ENCODE peak calls at places on chromosomes 1 and 21, in nine cellular contexts. One of them, this sample, is unnamed.

GRCh38 chr21:45451771-45452182 is 46.8 kb downstream of the COL18A1 start:
- DNase-seq in amniotic stem cell: no peak
- DNase-seq in tibial artery: no peak
- DNase-seq in activated gamma-delta T cell: no peak
- DNase-seq in AG10803: no peak
- DNase-seq in H54: no peak
- DNase-seq in fibroblast of mammary gland: no peak
- DNase-seq in hepatocyte: no peak
- DNase-seq in germinal center: no peak
- DNase-seq in this sample: no peak

GRCh38 chr21:28518620-28519019 is 474.1 kb downstream of the LTN1 start:
- DNase-seq in amniotic stem cell: no peak
- DNase-seq in tibial artery: no peak
- DNase-seq in activated gamma-delta T cell: no peak
- DNase-seq in AG10803: no peak
- DNase-seq in H54: no peak
- DNase-seq in fibroblast of mammary gland: peak; percentile 40
- DNase-seq in hepatocyte: no peak
- DNase-seq in germinal center: no peak
- DNase-seq in this sample: no peak

GRCh38 chr1:7962636-7963377 is 1.3 kb downstream of the PARK7 start:
- DNase-seq in amniotic stem cell: no peak
- DNase-seq in tibial artery: no peak
- DNase-seq in activated gamma-delta T cell: no peak
- DNase-seq in AG10803: no peak
- DNase-seq in H54: no peak
- DNase-seq in fibroblast of mammary gland: no peak
- DNase-seq in hepatocyte: no peak
- DNase-seq in germinal center: no peak
- DNase-seq in this sample: no peak

GRCh38 chr21:24436236-24436635 is 1171.0 kb downstream of the MRPL39 start:
- DNase-seq in amniotic stem cell: no peak
- DNase-seq in tibial artery: no peak
- DNase-seq in activated gamma-delta T cell: no peak
- DNase-seq in AG10803: no peak
- DNase-seq in H54: no peak
- DNase-seq in fibroblast of mammary gland: no peak
- DNase-seq in hepatocyte: no peak
- DNase-seq in germinal center: no peak
- DNase-seq in this sample: no peak

GRCh38 chr1:3988431-3988830 is 88.4 kb upstream of the C1orf174 start:
- DNase-seq in amniotic stem cell: no peak
- DNase-seq in tibial artery: no peak
- DNase-seq in activated gamma-delta T cell: no peak
- DNase-seq in AG10803: no peak
- DNase-seq in H54: no peak
- DNase-seq in fibroblast of mammary gland: no peak
- DNase-seq in hepatocyte: no peak
- DNase-seq in germinal center: no peak
- DNase-seq in this sample: no peak

GRCh38 chr1:239914827-239915231 is 176.9 kb upstream of the FMN2 start:
- DNase-seq in amniotic stem cell: peak; percentile 87
- DNase-seq in tibial artery: no peak
- DNase-seq in activated gamma-delta T cell: no peak
- DNase-seq in AG10803: peak; percentile 94
- DNase-seq in H54: peak; percentile 13
- DNase-seq in fibroblast of mammary gland: peak; percentile 96
- DNase-seq in hepatocyte: no peak
- DNase-seq in germinal center: no peak
- DNase-seq in this sample: peak; percentile 86

GRCh38 chr1:41151846-41152245 is 90.3 kb downstream of the SCMH1 start:
- DNase-seq in amniotic stem cell: no peak
- DNase-seq in tibial artery: no peak
- DNase-seq in activated gamma-delta T cell: no peak
- DNase-seq in AG10803: peak; percentile 24
- DNase-seq in H54: no peak
- DNase-seq in fibroblast of mammary gland: no peak
- DNase-seq in hepatocyte: no peak
- DNase-seq in germinal center: no peak
- DNase-seq in this sample: peak; percentile 52

GRCh38 chr1:39729030-39729429 is 9.7 kb upstream of the PPIE start:
- DNase-seq in amniotic stem cell: no peak
- DNase-seq in tibial artery: no peak
- DNase-seq in activated gamma-delta T cell: no peak
- DNase-seq in AG10803: no peak
- DNase-seq in H54: no peak
- DNase-seq in fibroblast of mammary gland: peak; percentile 18
- DNase-seq in hepatocyte: no peak
- DNase-seq in germinal center: no peak
- DNase-seq in this sample: peak; percentile 26

GRCh38 chr1:224340711-224341384 is 10.9 kb upstream of the NVL start:
- DNase-seq in amniotic stem cell: no peak
- DNase-seq in tibial artery: no peak
- DNase-seq in activated gamma-delta T cell: no peak
- DNase-seq in AG10803: peak; percentile 8
- DNase-seq in H54: no peak
- DNase-seq in fibroblast of mammary gland: no peak
- DNase-seq in hepatocyte: peak; percentile 37
- DNase-seq in germinal center: no peak
- DNase-seq in this sample: no peak

GRCh38 chr1:65153635-65154034 is 5.6 kb downstream of the AK4 start:
- DNase-seq in amniotic stem cell: no peak
- DNase-seq in tibial artery: no peak
- DNase-seq in activated gamma-delta T cell: no peak
- DNase-seq in AG10803: no peak
- DNase-seq in H54: no peak
- DNase-seq in fibroblast of mammary gland: no peak
- DNase-seq in hepatocyte: no peak
- DNase-seq in germinal center: no peak
- DNase-seq in this sample: no peak

GRCh38 chr1:156652992-156653355 is 11.1 kb downstream of the BCAN start:
- DNase-seq in amniotic stem cell: no peak
- DNase-seq in tibial artery: no peak
- DNase-seq in activated gamma-delta T cell: no peak
- DNase-seq in AG10803: no peak
- DNase-seq in H54: no peak
- DNase-seq in fibroblast of mammary gland: no peak
- DNase-seq in hepatocyte: no peak
- DNase-seq in germinal center: no peak
- DNase-seq in this sample: no peak

GRCh38 chr1:209156991-209157390 is 426.5 kb upstream of the CAMK1G start:
- DNase-seq in amniotic stem cell: no peak
- DNase-seq in tibial artery: no peak
- DNase-seq in activated gamma-delta T cell: no peak
- DNase-seq in AG10803: no peak
- DNase-seq in H54: no peak
- DNase-seq in fibroblast of mammary gland: no peak
- DNase-seq in hepatocyte: no peak
- DNase-seq in germinal center: no peak
- DNase-seq in this sample: no peak

GRCh38 chr1:115782571-115783281 is 14.2 kb upstream of the CASQ2 start:
- DNase-seq in amniotic stem cell: peak; percentile 41
- DNase-seq in tibial artery: no peak
- DNase-seq in activated gamma-delta T cell: no peak
- DNase-seq in AG10803: peak; percentile 89
- DNase-seq in H54: peak; percentile 40
- DNase-seq in fibroblast of mammary gland: peak; percentile 90
- DNase-seq in hepatocyte: peak; percentile 85
- DNase-seq in germinal center: no peak
- DNase-seq in this sample: peak; percentile 75

GRCh38 chr21:46159841-46160562 is 4.6 kb upstream of the FTCD start:
- DNase-seq in amniotic stem cell: no peak
- DNase-seq in tibial artery: peak; percentile 57
- DNase-seq in activated gamma-delta T cell: no peak
- DNase-seq in AG10803: no peak
- DNase-seq in H54: no peak
- DNase-seq in fibroblast of mammary gland: no peak
- DNase-seq in hepatocyte: peak; percentile 3
- DNase-seq in germinal center: no peak
- DNase-seq in this sample: no peak

GRCh38 chr1:180462099-180462498 is 40.3 kb downstream of the ACBD6 start:
- DNase-seq in amniotic stem cell: no peak
- DNase-seq in tibial artery: no peak
- DNase-seq in activated gamma-delta T cell: no peak
- DNase-seq in AG10803: peak; percentile 12
- DNase-seq in H54: no peak
- DNase-seq in fibroblast of mammary gland: peak; percentile 25
- DNase-seq in hepatocyte: no peak
- DNase-seq in germinal center: no peak
- DNase-seq in this sample: no peak

GRCh38 chr1:3030663-3031381 is 9.6 kb downstream of the ACTRT2 start:
- DNase-seq in amniotic stem cell: no peak
- DNase-seq in tibial artery: peak; percentile 59
- DNase-seq in activated gamma-delta T cell: no peak
- DNase-seq in AG10803: no peak
- DNase-seq in H54: no peak
- DNase-seq in fibroblast of mammary gland: no peak
- DNase-seq in hepatocyte: no peak
- DNase-seq in germinal center: no peak
- DNase-seq in this sample: no peak

GRCh38 chr1:170619167-170620030 is 44.5 kb upstream of the PRRX1 start:
- DNase-seq in amniotic stem cell: no peak
- DNase-seq in tibial artery: no peak
- DNase-seq in activated gamma-delta T cell: no peak
- DNase-seq in AG10803: peak; percentile 50
- DNase-seq in H54: peak; percentile 6
- DNase-seq in fibroblast of mammary gland: peak; percentile 86
- DNase-seq in hepatocyte: no peak
- DNase-seq in germinal center: no peak
- DNase-seq in this sample: peak; percentile 25

GRCh38 chr1:27348861-27349783 is 7.3 kb downstream of the SYTL1 start:
- DNase-seq in amniotic stem cell: no peak
- DNase-seq in tibial artery: no peak
- DNase-seq in activated gamma-delta T cell: no peak
- DNase-seq in AG10803: no peak
- DNase-seq in H54: peak; percentile 51
- DNase-seq in fibroblast of mammary gland: no peak
- DNase-seq in hepatocyte: peak; percentile 81
- DNase-seq in germinal center: peak; percentile 49
- DNase-seq in this sample: no peak

GRCh38 chr1:31625561-31626272 is 8.2 kb downstream of the HCRTR1 start:
- DNase-seq in amniotic stem cell: no peak
- DNase-seq in tibial artery: no peak
- DNase-seq in activated gamma-delta T cell: no peak
- DNase-seq in AG10803: peak; percentile 54
- DNase-seq in H54: peak; percentile 62
- DNase-seq in fibroblast of mammary gland: peak; percentile 86
- DNase-seq in hepatocyte: no peak
- DNase-seq in germinal center: no peak
- DNase-seq in this sample: peak; percentile 68

GRCh38 chr1:41483960-41484844 is at the start of gene EDN2:
- DNase-seq in amniotic stem cell: no peak
- DNase-seq in tibial artery: no peak
- DNase-seq in activated gamma-delta T cell: no peak
- DNase-seq in AG10803: no peak
- DNase-seq in H54: no peak
- DNase-seq in fibroblast of mammary gland: no peak
- DNase-seq in hepatocyte: no peak
- DNase-seq in germinal center: peak; percentile 23
- DNase-seq in this sample: no peak

GRCh38 chr1:153532769-153533599 is 2.8 kb downstream of the S100A6 start:
- DNase-seq in amniotic stem cell: peak; percentile 77
- DNase-seq in tibial artery: peak; percentile 95
- DNase-seq in activated gamma-delta T cell: peak; percentile 24
- DNase-seq in AG10803: peak; percentile 88
- DNase-seq in H54: peak; percentile 82
- DNase-seq in fibroblast of mammary gland: peak; percentile 90
- DNase-seq in hepatocyte: peak; percentile 94
- DNase-seq in germinal center: peak; percentile 73
- DNase-seq in this sample: peak; percentile 62

GRCh38 chr1:189899686-189900495 is 577.8 kb downstream of the BRINP3 start:
- DNase-seq in amniotic stem cell: no peak
- DNase-seq in tibial artery: no peak
- DNase-seq in activated gamma-delta T cell: no peak
- DNase-seq in AG10803: no peak
- DNase-seq in H54: no peak
- DNase-seq in fibroblast of mammary gland: no peak
- DNase-seq in hepatocyte: no peak
- DNase-seq in germinal center: no peak
- DNase-seq in this sample: no peak

GRCh38 chr1:143720087-143721023 is 251.4 kb downstream of the FAM72C start:
- DNase-seq in amniotic stem cell: no peak
- DNase-seq in tibial artery: no peak
- DNase-seq in activated gamma-delta T cell: no peak
- DNase-seq in AG10803: no peak
- DNase-seq in H54: peak; percentile 19
- DNase-seq in fibroblast of mammary gland: peak; percentile 30
- DNase-seq in hepatocyte: no peak
- DNase-seq in germinal center: no peak
- DNase-seq in this sample: no peak

GRCh38 chr1:185281245-185281644 is 35.8 kb downstream of the IVNS1ABP start:
- DNase-seq in amniotic stem cell: no peak
- DNase-seq in tibial artery: no peak
- DNase-seq in activated gamma-delta T cell: no peak
- DNase-seq in AG10803: no peak
- DNase-seq in H54: no peak
- DNase-seq in fibroblast of mammary gland: no peak
- DNase-seq in hepatocyte: peak; percentile 12
- DNase-seq in germinal center: no peak
- DNase-seq in this sample: no peak

GRCh38 chr1:24915819-24916602 is 14.1 kb downstream of the RUNX3 start:
- DNase-seq in amniotic stem cell: no peak
- DNase-seq in tibial artery: no peak
- DNase-seq in activated gamma-delta T cell: no peak
- DNase-seq in AG10803: no peak
- DNase-seq in H54: no peak
- DNase-seq in fibroblast of mammary gland: no peak
- DNase-seq in hepatocyte: no peak
- DNase-seq in germinal center: no peak
- DNase-seq in this sample: no peak

GRCh38 chr1:222941425-222941824 is 126.6 kb downstream of the DISP1 start:
- DNase-seq in amniotic stem cell: no peak
- DNase-seq in tibial artery: no peak
- DNase-seq in activated gamma-delta T cell: no peak
- DNase-seq in AG10803: no peak
- DNase-seq in H54: no peak
- DNase-seq in fibroblast of mammary gland: no peak
- DNase-seq in hepatocyte: no peak
- DNase-seq in germinal center: no peak
- DNase-seq in this sample: no peak

GRCh38 chr21:31772674-31773555 is 41.0 kb upstream of the SCAF4 start:
- DNase-seq in amniotic stem cell: no peak
- DNase-seq in tibial artery: no peak
- DNase-seq in activated gamma-delta T cell: no peak
- DNase-seq in AG10803: no peak
- DNase-seq in H54: no peak
- DNase-seq in fibroblast of mammary gland: no peak
- DNase-seq in hepatocyte: no peak
- DNase-seq in germinal center: peak; percentile 74
- DNase-seq in this sample: no peak

GRCh38 chr1:246037832-246038231 is 469.2 kb downstream of the SMYD3 start:
- DNase-seq in amniotic stem cell: no peak
- DNase-seq in tibial artery: no peak
- DNase-seq in activated gamma-delta T cell: no peak
- DNase-seq in AG10803: no peak
- DNase-seq in H54: no peak
- DNase-seq in fibroblast of mammary gland: no peak
- DNase-seq in hepatocyte: no peak
- DNase-seq in germinal center: no peak
- DNase-seq in this sample: no peak

GRCh38 chr1:178091986-178092745 is 1.7 kb upstream of the RASAL2 start:
- DNase-seq in amniotic stem cell: peak; percentile 60
- DNase-seq in tibial artery: no peak
- DNase-seq in activated gamma-delta T cell: no peak
- DNase-seq in AG10803: peak; percentile 88
- DNase-seq in H54: no peak
- DNase-seq in fibroblast of mammary gland: peak; percentile 17
- DNase-seq in hepatocyte: no peak
- DNase-seq in germinal center: no peak
- DNase-seq in this sample: peak; percentile 22

GRCh38 chr1:172069535-172069934 is 228.2 kb downstream of the DNM3 start:
- DNase-seq in amniotic stem cell: no peak
- DNase-seq in tibial artery: no peak
- DNase-seq in activated gamma-delta T cell: no peak
- DNase-seq in AG10803: peak; percentile 67
- DNase-seq in H54: no peak
- DNase-seq in fibroblast of mammary gland: peak; percentile 84
- DNase-seq in hepatocyte: no peak
- DNase-seq in germinal center: no peak
- DNase-seq in this sample: no peak

This sample was measured in astrocyte.